ENCODE peak calls at places on chromosomes 12 and 14, in six cellular contexts. One of them, this sample, is unnamed.

GRCh38 chr12:61095131-61095530 is 1165.1 kb upstream of the USP15 start:
- DNase-seq in IMR-90: peak
- DNase-seq in trophoblast cell: no peak
- DNase-seq in H1: no peak
- DNase-seq in mesenchymal stem cell: no peak
- DNase-seq in neuronal stem cell: no peak
- DNase-seq in this sample: no peak

GRCh38 chr12:105464426-105464825 is 133.9 kb downstream of the C12orf75 start:
- DNase-seq in IMR-90: no peak
- DNase-seq in trophoblast cell: no peak
- DNase-seq in H1: no peak
- DNase-seq in mesenchymal stem cell: no peak
- DNase-seq in neuronal stem cell: no peak
- DNase-seq in this sample: no peak

GRCh38 chr12:1796515-1797010 is 23.8 kb upstream of the LRTM2 start:
- DNase-seq in IMR-90: no peak
- DNase-seq in trophoblast cell: no peak
- DNase-seq in H1: peak
- DNase-seq in mesenchymal stem cell: no peak
- DNase-seq in neuronal stem cell: no peak
- DNase-seq in this sample: peak

GRCh38 chr12:123928274-123928865 is 44.3 kb downstream of the CCDC92 start:
- DNase-seq in IMR-90: no peak
- DNase-seq in trophoblast cell: no peak
- DNase-seq in H1: no peak
- DNase-seq in mesenchymal stem cell: no peak
- DNase-seq in neuronal stem cell: no peak
- DNase-seq in this sample: no peak

GRCh38 chr12:128513831-128514230 is 246.9 kb downstream of the TMEM132C start:
- DNase-seq in IMR-90: no peak
- DNase-seq in trophoblast cell: no peak
- DNase-seq in H1: no peak
- DNase-seq in mesenchymal stem cell: no peak
- DNase-seq in neuronal stem cell: no peak
- DNase-seq in this sample: no peak

GRCh38 chr12:51895378-51896135 is 7.7 kb downstream of the ANKRD33 start:
- DNase-seq in IMR-90: no peak
- DNase-seq in trophoblast cell: no peak
- DNase-seq in H1: no peak
- DNase-seq in mesenchymal stem cell: no peak
- DNase-seq in neuronal stem cell: no peak
- DNase-seq in this sample: no peak

GRCh38 chr12:3083241-3083921 is 6.2 kb downstream of the TSPAN9 start:
- DNase-seq in IMR-90: no peak
- DNase-seq in trophoblast cell: no peak
- DNase-seq in H1: no peak
- DNase-seq in mesenchymal stem cell: no peak
- DNase-seq in neuronal stem cell: no peak
- DNase-seq in this sample: no peak

GRCh38 chr14:24673534-24674203 is 39.7 kb upstream of the GZMB start:
- DNase-seq in IMR-90: no peak
- DNase-seq in trophoblast cell: no peak
- DNase-seq in H1: no peak
- DNase-seq in mesenchymal stem cell: no peak
- DNase-seq in neuronal stem cell: no peak
- DNase-seq in this sample: no peak

GRCh38 chr12:31951008-31951407 is 8.2 kb upstream of the RESF1 start:
- DNase-seq in IMR-90: no peak
- DNase-seq in trophoblast cell: no peak
- DNase-seq in H1: no peak
- DNase-seq in mesenchymal stem cell: no peak
- DNase-seq in neuronal stem cell: no peak
- DNase-seq in this sample: peak

GRCh38 chr14:101077511-101078074 is 174.1 kb upstream of the RTL1 start:
- DNase-seq in IMR-90: peak
- DNase-seq in trophoblast cell: no peak
- DNase-seq in H1: no peak
- DNase-seq in mesenchymal stem cell: peak
- DNase-seq in neuronal stem cell: peak
- DNase-seq in this sample: peak

GRCh38 chr14:70934084-70934483 is 26.8 kb downstream of the PCNX1 start:
- DNase-seq in IMR-90: peak
- DNase-seq in trophoblast cell: no peak
- DNase-seq in H1: no peak
- DNase-seq in mesenchymal stem cell: no peak
- DNase-seq in neuronal stem cell: no peak
- DNase-seq in this sample: no peak

GRCh38 chr14:70935135-70935534 is 27.9 kb downstream of the PCNX1 start:
- DNase-seq in IMR-90: no peak
- DNase-seq in trophoblast cell: no peak
- DNase-seq in H1: no peak
- DNase-seq in mesenchymal stem cell: no peak
- DNase-seq in neuronal stem cell: no peak
- DNase-seq in this sample: no peak

GRCh38 chr14:70931008-70931407 is 23.7 kb downstream of the PCNX1 start:
- DNase-seq in IMR-90: peak
- DNase-seq in trophoblast cell: no peak
- DNase-seq in H1: no peak
- DNase-seq in mesenchymal stem cell: peak
- DNase-seq in neuronal stem cell: no peak
- DNase-seq in this sample: no peak

GRCh38 chr14:70934502-70935134 is 27.4 kb downstream of the PCNX1 start:
- DNase-seq in IMR-90: peak
- DNase-seq in trophoblast cell: no peak
- DNase-seq in H1: no peak
- DNase-seq in mesenchymal stem cell: peak
- DNase-seq in neuronal stem cell: no peak
- DNase-seq in this sample: no peak
- H3K4me3 ChIP-seq in IMR-90: no peak
- H3K4me3 ChIP-seq in trophoblast cell: no peak
- H3K4me3 ChIP-seq in H1: no peak
- H3K4me3 ChIP-seq in mesenchymal stem cell: peak
- H3K4me3 ChIP-seq in neuronal stem cell: no peak
- H3K4me3 ChIP-seq in this sample: no peak

GRCh38 chr12:25195056-25195971 is at the start of the genes DNAI7 and ETFRF1:
- DNase-seq in IMR-90: peak
- DNase-seq in trophoblast cell: peak
- DNase-seq in H1: peak
- DNase-seq in mesenchymal stem cell: peak
- DNase-seq in neuronal stem cell: peak
- DNase-seq in this sample: peak
- H3K18ac ChIP-seq in IMR-90: peak
- H3K18ac ChIP-seq in trophoblast cell: peak
- H3K18ac ChIP-seq in H1: peak
- H3K18ac ChIP-seq in mesenchymal stem cell: peak
- H3K18ac ChIP-seq in neuronal stem cell: peak
- H3K18ac ChIP-seq in this sample: peak

GRCh38 chr14:96512122-96512521 is 9.9 kb downstream of the PAPOLA start:
- DNase-seq in IMR-90: no peak
- DNase-seq in trophoblast cell: no peak
- DNase-seq in H1: no peak
- DNase-seq in mesenchymal stem cell: no peak
- DNase-seq in neuronal stem cell: no peak
- DNase-seq in this sample: no peak

GRCh38 chr14:96519970-96520369 is 17.8 kb downstream of the PAPOLA start:
- DNase-seq in IMR-90: no peak
- DNase-seq in trophoblast cell: no peak
- DNase-seq in H1: no peak
- DNase-seq in mesenchymal stem cell: no peak
- DNase-seq in neuronal stem cell: no peak
- DNase-seq in this sample: no peak

GRCh38 chr14:96514694-96515093 is 12.5 kb downstream of the PAPOLA start:
- DNase-seq in IMR-90: no peak
- DNase-seq in trophoblast cell: no peak
- DNase-seq in H1: no peak
- DNase-seq in mesenchymal stem cell: no peak
- DNase-seq in neuronal stem cell: no peak
- DNase-seq in this sample: no peak

GRCh38 chr14:96512602-96513397 is 10.6 kb downstream of the PAPOLA start:
- DNase-seq in IMR-90: no peak
- DNase-seq in trophoblast cell: no peak
- DNase-seq in H1: no peak
- DNase-seq in mesenchymal stem cell: no peak
- DNase-seq in neuronal stem cell: no peak
- DNase-seq in this sample: no peak

GRCh38 chr14:96516351-96516750 is 14.2 kb downstream of the PAPOLA start:
- DNase-seq in IMR-90: no peak
- DNase-seq in trophoblast cell: no peak
- DNase-seq in H1: no peak
- DNase-seq in mesenchymal stem cell: no peak
- DNase-seq in neuronal stem cell: no peak
- DNase-seq in this sample: no peak
- H3K4me3 ChIP-seq in IMR-90: no peak
- H3K4me3 ChIP-seq in trophoblast cell: no peak
- H3K4me3 ChIP-seq in H1: no peak
- H3K4me3 ChIP-seq in mesenchymal stem cell: no peak
- H3K4me3 ChIP-seq in neuronal stem cell: no peak
- H3K4me3 ChIP-seq in this sample: no peak

GRCh38 chr14:84152452-84152851 is 1377.5 kb upstream of the FLRT2 start:
- DNase-seq in IMR-90: no peak
- DNase-seq in trophoblast cell: no peak
- DNase-seq in H1: no peak
- DNase-seq in mesenchymal stem cell: no peak
- DNase-seq in neuronal stem cell: no peak
- DNase-seq in this sample: no peak
- H3K18ac ChIP-seq in IMR-90: no peak
- H3K18ac ChIP-seq in trophoblast cell: no peak
- H3K18ac ChIP-seq in H1: no peak
- H3K18ac ChIP-seq in mesenchymal stem cell: no peak
- H3K18ac ChIP-seq in neuronal stem cell: peak
- H3K18ac ChIP-seq in this sample: no peak